ENCODE peak calls at places on chromosomes 13 and 19, in four cellular contexts. K is suprapubic skin, B is glutamatergic neuron, E is A549. S is an unnamed sample.

GRCh38 chr13:33940898-33941297 is 122.9 kb downstream of the RFC3 start:
- DNase-seq in E (no peak), B (no peak), K (no peak), S (no peak)

GRCh38 chr13:50230365-50230978 is 215.2 kb downstream of the KCNRG start:
- DNase-seq in K (no peak), B (no peak), E (no peak), S (peak; percentile 90)

GRCh38 chr13:98181106-98181815 is 4.2 kb upstream of the RNF113B start:
- DNase-seq in K (no peak), E (no peak), B (no peak), S (no peak)

GRCh38 chr13:29991343-29991742 is 140.9 kb upstream of the UBL3 start:
- DNase-seq in E (no peak), K (no peak), B (no peak), S (peak; percentile 99)

GRCh38 chr19:15122331-15123030 is 15.3 kb downstream of the SYDE1 start:
- DNase-seq in K (no peak), E (no peak), B (no peak), S (no peak)

GRCh38 chr19:46610851-46611770 is 10.0 kb downstream of the CALM3 start:
- DNase-seq in E (no peak), B (no peak), K (no peak), S (peak; percentile 71)

GRCh38 chr19:19075126-19075525 is 11.3 kb downstream of the SLC25A42 start:
- DNase-seq in E (no peak), B (no peak), K (no peak), S (no peak)

GRCh38 chr19:50777830-50778303 is 7.6 kb downstream of the GPR32 start:
- DNase-seq in B (peak; percentile 64), K (no peak), E (no peak), S (no peak)

GRCh38 chr13:32537580-32538233 is 888 bp downstream of the N4BP2L2 start:
- DNase-seq in E (no peak), K (peak; percentile 74), B (peak; percentile 49), S (peak; percentile 16)

GRCh38 chr13:98975822-98976261 is 2.0 kb downstream of the DOCK9 start:
- DNase-seq in B (no peak), K (no peak), E (no peak), S (no peak)

GRCh38 chr13:36163809-36164308 is 32.7 kb upstream of the DCLK1 start:
- DNase-seq in E (no peak), K (no peak), B (peak; percentile 59), S (peak; percentile 96)

GRCh38 chr19:32380269-32380668 is 25.3 kb upstream of the DPY19L3 start:
- DNase-seq in B (no peak), E (no peak), K (no peak), S (no peak)

GRCh38 chr19:15850385-15850784 is 34.9 kb upstream of the OR10H1 start:
- DNase-seq in K (no peak), E (no peak), B (no peak), S (no peak)

GRCh38 chr19:15252398-15253018 is 20.3 kb upstream of the EPHX3 start:
- DNase-seq in K (no peak), B (no peak), E (no peak), S (peak; percentile 55)

GRCh38 chr13:42968906-42969305 is 23.1 kb downstream of the EPSTI1 start:
- DNase-seq in E (no peak), K (no peak), B (no peak), S (no peak)

GRCh38 chr13:33153421-33154381 is 131.9 kb downstream of the STARD13 start:
- DNase-seq in B (no peak), K (no peak), E (no peak), S (peak; percentile 62)

GRCh38 chr19:48513289-48514122 is 1.9 kb upstream of the LMTK3 start:
- DNase-seq in B (peak; percentile 80), E (peak; percentile 94), K (no peak), S (peak; percentile 62)

GRCh38 chr13:40228981-40229380 is 437.5 kb downstream of the FOXO1 start:
- DNase-seq in E (no peak), K (no peak), B (no peak), S (peak; percentile 27)

GRCh38 chr19:12784394-12784870 is 6.9 kb upstream of the JUNB start:
- DNase-seq in K (no peak), E (no peak), B (no peak), S (no peak)

GRCh38 chr13:37074703-37075102 is 15.2 kb upstream of the SUPT20H start:
- DNase-seq in K (no peak), E (no peak), B (no peak), S (peak; percentile 57)

GRCh38 chr19:1113278-1113985 is 9.6 kb downstream of the GPX4 start:
- DNase-seq in B (peak; percentile 96), E (peak; percentile 72), K (peak; percentile 97), S (peak; percentile 90)
- TF ChIP-seq CTCF in B (peak; percentile 76), E (peak; percentile 70), K (peak; percentile 61), S (peak; percentile 62)

DNA sequence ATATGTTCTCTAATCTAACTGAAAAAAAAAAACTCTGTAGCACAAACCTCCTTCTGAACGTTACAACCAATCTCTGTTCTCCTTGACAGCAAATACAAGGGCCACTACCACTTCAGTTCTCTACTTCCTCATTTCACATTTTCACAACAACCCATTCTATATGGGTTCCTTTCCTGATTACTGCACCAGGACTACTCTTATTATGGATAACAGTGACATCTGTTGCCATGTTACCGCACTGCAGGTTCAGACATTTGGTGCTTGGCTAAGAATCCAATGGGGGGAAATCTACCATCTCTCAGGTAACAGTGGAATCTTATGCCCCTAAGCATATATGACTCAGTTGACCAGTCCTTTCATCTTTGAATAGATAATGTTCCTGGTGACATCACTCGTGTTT is 11.6 kb upstream of the FPR3 start:
- DNase-seq in E (no peak), K (no peak), B (no peak), S (no peak)
- TF ChIP-seq CTCF in E (no peak), K (no peak), B (no peak), S (peak; percentile 23)

GRCh38 chr13:72798817-72799216 is 16.9 kb downstream of the PIBF1 start:
- DNase-seq in E (no peak), B (no peak), K (no peak), S (no peak)
- TF ChIP-seq CTCF in E (no peak), B (no peak), K (no peak), S (no peak)

DNA sequence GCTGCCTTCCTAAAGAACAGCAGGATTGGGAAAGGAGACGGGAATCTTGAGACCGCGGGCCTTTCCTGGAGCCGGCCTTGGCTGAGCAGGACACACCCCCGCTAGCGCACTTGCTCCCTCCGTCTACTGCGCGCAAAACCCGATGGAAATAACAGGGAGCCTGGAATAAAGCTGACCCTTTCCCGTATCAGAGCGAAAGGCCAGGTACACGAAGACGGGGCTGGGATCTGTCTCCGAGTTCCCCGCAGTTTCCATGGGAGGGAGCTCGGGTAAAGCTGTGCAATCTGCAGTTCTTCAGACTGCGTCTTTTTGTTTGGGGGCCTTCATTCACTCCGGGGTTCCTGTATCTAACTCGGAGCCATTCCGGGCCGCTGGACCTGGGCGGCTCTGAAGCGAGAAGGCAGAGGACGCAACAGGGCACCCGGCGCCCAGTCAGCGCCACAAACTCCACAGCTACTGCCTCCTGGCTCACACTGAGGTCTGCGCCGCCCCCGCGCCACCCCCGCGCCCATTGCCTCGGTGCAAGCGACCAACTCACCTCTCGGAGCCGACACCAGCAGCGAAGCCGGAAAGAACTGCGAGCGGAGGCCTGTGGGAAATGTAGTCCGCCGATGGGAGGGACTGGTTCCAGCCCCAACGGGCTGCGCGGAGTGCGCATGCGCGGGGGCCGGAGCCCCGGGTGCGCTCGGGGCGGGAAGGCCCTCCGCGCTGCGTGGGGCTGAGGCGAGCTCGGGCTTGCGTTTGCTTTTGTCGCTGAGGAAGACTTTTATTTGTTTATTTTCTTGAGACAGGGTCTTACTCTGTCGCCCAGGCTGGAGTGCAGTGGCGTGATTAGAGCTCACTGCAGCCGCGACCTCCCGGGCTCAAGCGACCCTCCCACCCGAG is at the start of gene ZFP14:
- DNase-seq in B (peak; percentile 92), E (peak; percentile 100), K (peak; percentile 93), S (peak; percentile 91)
- TF ChIP-seq CTCF in B (no peak), E (peak; percentile 34), K (no peak), S (no peak)

DNA sequence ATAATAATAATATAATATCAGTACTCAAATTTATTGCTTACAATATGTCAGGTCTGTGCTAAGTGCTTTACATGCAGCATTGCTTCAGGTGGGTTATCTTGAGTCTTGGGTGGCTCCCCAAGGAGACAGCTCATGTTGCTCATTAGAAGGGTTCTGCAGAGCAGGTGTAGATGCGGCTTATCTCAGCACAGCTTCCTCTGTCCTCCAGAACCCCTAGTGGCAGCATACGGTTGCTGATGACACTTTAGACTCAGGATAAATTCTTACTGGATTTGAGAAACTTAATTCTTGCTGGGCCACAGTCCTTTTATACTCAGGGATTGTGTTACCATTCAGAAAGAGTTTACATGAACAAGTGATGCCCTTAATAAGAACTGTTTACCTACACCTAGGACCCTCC is 8.9 kb downstream of the COG3 start:
- DNase-seq in K (no peak), B (no peak), E (no peak), S (no peak)
- TF ChIP-seq CTCF in K (no peak), B (peak; percentile 38), E (no peak), S (peak; percentile 7)

GRCh38 chr19:443005-443404 is 17.8 kb downstream of the SHC2 start:
- DNase-seq in E (no peak), K (no peak), B (no peak), S (no peak)

GRCh38 chr19:447816-448546 is 12.9 kb downstream of the SHC2 start:
- DNase-seq in B (peak; percentile 16), K (no peak), E (no peak), S (no peak)

GRCh38 chr19:447064-447426 is 13.8 kb downstream of the SHC2 start:
- DNase-seq in E (no peak), K (no peak), B (no peak), S (no peak)

GRCh38 chr19:442085-442484 is 18.7 kb downstream of the SHC2 start:
- DNase-seq in E (no peak), B (no peak), K (no peak), S (no peak)

DNA sequence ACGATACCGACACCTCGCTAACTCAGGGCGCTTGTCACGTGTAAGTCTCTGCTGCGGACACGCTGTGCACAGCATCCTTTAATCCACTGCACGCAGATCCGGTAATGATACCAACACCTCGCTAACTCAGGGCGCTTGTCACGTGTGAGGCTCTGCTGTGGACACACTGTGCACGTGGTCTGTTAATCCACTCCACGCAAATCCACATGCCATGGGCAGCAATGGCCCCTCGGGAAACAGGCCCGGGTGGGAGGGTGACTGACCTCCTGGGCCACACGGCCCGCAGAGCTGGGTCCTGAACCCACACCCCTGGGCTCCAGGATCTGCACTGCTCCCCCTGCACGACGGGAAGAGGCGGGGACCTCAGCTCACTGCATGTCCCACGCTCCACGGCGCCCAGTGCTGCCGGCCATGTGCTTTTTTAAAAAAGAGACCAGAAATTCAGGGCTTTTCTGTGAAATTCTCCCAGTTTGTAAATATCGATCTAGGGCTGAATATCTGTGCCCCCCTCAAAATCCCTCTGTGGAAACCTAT is 16.1 kb downstream of the SHC2 start:
- DNase-seq in K (no peak), E (no peak), B (peak; percentile 9), S (no peak)
- TF ChIP-seq CTCF in K (no peak), E (no peak), B (no peak), S (no peak)

DNA sequence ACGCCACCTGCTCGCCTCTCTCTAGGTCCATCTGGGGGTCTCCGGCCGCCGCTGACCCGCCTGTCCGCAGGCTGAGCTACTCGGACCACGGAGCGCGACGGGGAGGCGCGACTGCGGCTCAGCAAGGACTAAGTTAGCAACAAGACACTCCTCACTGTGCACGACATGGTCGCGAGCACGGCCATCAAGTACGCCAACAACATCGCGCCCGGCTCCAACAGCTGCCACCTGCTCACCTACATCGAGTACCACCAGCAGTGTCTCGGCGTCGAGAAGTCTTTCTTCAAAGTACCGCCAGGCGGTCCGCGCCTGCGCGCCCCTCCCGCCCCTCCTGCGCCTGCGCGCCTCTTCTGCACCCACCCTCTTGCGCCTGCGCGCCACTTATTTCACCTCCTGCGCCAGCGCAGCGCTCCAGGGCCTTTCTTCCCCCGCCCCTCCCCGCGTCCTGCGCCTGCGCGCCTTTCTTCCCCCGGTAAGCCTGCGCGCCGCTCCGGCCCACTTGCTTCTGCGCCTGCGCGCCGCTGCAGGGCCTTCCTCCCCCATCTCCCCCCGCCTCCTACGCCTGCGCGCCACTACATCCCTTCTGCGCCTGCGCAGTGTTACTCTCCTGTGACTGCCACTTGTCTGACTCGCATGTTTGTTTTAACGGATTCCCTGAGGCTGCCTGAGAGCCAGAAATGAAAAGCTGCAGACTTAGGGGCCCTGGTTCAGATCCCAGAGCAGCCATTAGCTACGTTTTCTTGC is 63.9 kb downstream of the ACSBG2 start:
- DNase-seq in B (peak; percentile 99), E (peak; percentile 98), K (peak; percentile 99), S (peak; percentile 99)
- TF ChIP-seq CTCF in B (peak; percentile 62), E (no peak), K (peak; percentile 50), S (peak; percentile 35)

S was measured in fibroblast of lung.